ENCODE peak calls at places on chromosomes 5 and 9, in ten cellular contexts. H is epithelial cell of proximal tubule; W is cardiac fibroblast; U is CD8-positive, alpha-beta T cell; L is IMR-90; M is A549; D is lower leg skin; Q is Caco-2; F is GM23338; Y is fibroblast of mammary gland. R is an unnamed sample.

GRCh38 chr5:7398596-7399260 is 2.8 kb downstream of the ADCY2 start:
- DNase-seq in H (no peak), W (no peak), U (no peak), L (no peak), M (no peak), D (no peak), Q (no peak), F (no peak), Y (no peak), R (no peak)

GRCh38 chr5:67983251-67983941 is 232.2 kb upstream of the PIK3R1 start:
- DNase-seq in H (peak; percentile 13), W (peak; percentile 77), U (no peak), L (peak; percentile 72), M (no peak), D (no peak), Q (no peak), F (no peak), Y (peak; percentile 85), R (peak; percentile 56)

GRCh38 chr9:104810421-104811339 is 46.8 kb downstream of the NIPSNAP3B start:
- DNase-seq in H (peak; percentile 95), W (peak; percentile 61), U (no peak), L (peak; percentile 59), M (peak; percentile 8), D (no peak), Q (no peak), F (peak; percentile 22), Y (peak; percentile 55), R (peak; percentile 45)

GRCh38 chr9:89684912-89685636 is 80.3 kb downstream of the GADD45G start:
- DNase-seq in H (no peak), W (no peak), U (no peak), L (no peak), M (no peak), D (no peak), Q (no peak), F (no peak), Y (no peak), R (no peak)

GRCh38 chr9:115673599-115673998 is 480.0 kb upstream of the PAPPA start:
- DNase-seq in H (no peak), W (peak; percentile 85), U (no peak), L (peak; percentile 75), M (no peak), D (no peak), Q (no peak), F (no peak), Y (peak; percentile 86), R (no peak)

GRCh38 chr5:112491257-112491656 is 72.2 kb upstream of the EPB41L4A start:
- DNase-seq in H (no peak), W (peak; percentile 16), U (no peak), L (peak; percentile 1), M (peak; percentile 19), D (no peak), Q (no peak), F (peak; percentile 67), Y (peak; percentile 7), R (no peak)

GRCh38 chr9:123176230-123176629 is 92.2 kb downstream of the STRBP start:
- DNase-seq in H (peak; percentile 15), W (peak; percentile 3), U (no peak), L (peak; percentile 47), M (no peak), D (no peak), Q (no peak), F (no peak), Y (peak; percentile 7), R (no peak)

GRCh38 chr5:67115238-67115637 is 81.4 kb downstream of the CD180 start:
- DNase-seq in H (no peak), W (no peak), U (no peak), L (no peak), M (no peak), D (no peak), Q (no peak), F (no peak), Y (no peak), R (no peak)

GRCh38 chr5:103243665-103244064 is 14.9 kb upstream of the MACIR start:
- DNase-seq in H (no peak), W (peak; percentile 40), U (no peak), L (peak; percentile 67), M (no peak), D (no peak), Q (no peak), F (no peak), Y (no peak), R (no peak)

GRCh38 chr5:97840643-97841042 is 657.6 kb upstream of the RIOK2 start:
- DNase-seq in H (no peak), W (peak; percentile 64), U (no peak), L (peak; percentile 44), M (no peak), D (no peak), Q (no peak), F (no peak), Y (peak; percentile 26), R (no peak)

GRCh38 chr9:120369608-120370220 is 210.3 kb downstream of the CDK5RAP2 start:
- DNase-seq in H (no peak), W (no peak), U (no peak), L (peak; percentile 42), M (no peak), D (no peak), Q (no peak), F (no peak), Y (peak; percentile 81), R (no peak)

GRCh38 chr5:157576678-157577077 is 1.1 kb upstream of the ADAM19 start:
- DNase-seq in H (no peak), W (no peak), U (no peak), L (no peak), M (no peak), D (no peak), Q (no peak), F (no peak), Y (no peak), R (no peak)

DNA sequence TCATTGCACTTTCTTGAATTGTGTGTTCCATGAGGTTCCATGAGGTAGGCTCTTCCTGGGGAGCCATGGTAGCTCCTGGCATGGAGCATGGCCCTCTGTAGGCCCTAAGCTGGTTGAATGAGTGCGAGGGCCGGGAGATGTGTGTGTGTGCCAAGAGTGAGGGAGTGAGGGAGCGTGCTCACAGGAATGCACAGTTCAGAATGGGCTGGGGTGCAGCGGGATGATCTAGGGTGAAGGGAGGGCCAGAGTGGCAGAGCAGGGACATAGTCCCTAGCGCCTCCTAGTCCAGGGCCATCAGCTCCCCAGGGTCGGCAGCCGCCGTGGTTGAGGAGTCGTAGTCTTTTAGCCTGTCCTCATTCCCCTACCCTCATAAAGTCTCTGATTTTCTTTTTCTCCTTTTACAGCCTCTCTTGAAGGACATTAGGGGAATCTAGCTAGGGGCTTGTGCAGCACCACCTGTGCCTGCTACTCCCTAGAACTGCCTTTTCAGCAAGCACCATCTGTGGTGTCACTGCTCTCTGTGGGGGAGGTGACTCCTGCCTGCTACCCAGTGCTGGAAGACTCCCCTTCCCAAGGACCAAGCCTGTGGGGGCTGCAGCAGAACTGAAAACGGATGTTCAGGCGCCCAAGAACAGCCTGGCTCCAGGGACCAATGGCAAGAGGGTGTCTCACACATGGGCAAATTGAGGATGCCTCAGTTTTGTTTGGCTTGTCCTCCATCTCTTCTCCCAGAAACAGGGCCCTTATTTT is 65.3 kb upstream of the PPARGC1B start:
- DNase-seq in H (no peak), W (no peak), U (no peak), L (no peak), M (no peak), D (no peak), Q (no peak), F (no peak), Y (no peak), R (no peak)
- TF ChIP-seq CTCF in H (no peak), W (no peak), U (no peak), L (no peak), M (no peak), D (no peak), Q (no peak), F (no peak), Y (no peak), R (no peak)

DNA sequence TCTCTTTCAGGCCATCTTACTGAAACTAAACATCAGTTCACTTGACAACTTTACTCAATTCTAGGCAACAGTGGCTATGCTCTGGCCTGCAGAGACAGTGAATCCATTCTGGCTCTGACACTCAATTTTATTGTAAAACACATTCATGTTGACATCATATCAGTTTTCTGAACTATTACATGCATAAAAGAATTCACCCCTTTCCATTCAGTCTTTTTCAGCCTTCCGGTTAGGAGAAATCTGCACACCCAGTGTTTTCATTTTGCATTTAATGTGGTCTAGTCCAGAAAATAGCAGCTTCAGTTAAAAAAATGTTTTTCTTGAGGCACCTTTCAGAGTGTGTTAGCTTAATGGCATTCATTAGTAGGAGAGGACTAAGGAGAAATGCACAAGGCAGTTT is 95.0 kb downstream of the PBX3 start:
- DNase-seq in H (no peak), W (no peak), U (no peak), L (no peak), M (no peak), D (no peak), Q (no peak), F (no peak), Y (no peak), R (no peak)
- H3K4me3 ChIP-seq in H (no peak overlapping the region), W (no peak overlapping the region), U (no peak overlapping the region), L (no peak overlapping the region), M (no peak overlapping the region), D (no peak overlapping the region), Q (no peak overlapping the region), F (no peak overlapping the region), Y (no peak overlapping the region), R (no peak overlapping the region)

GRCh38 chr5:14871573-14872069 is at the start of gene ANKH:
- DNase-seq in H (no peak), W (peak; percentile 74), U (peak; percentile 80), L (peak; percentile 69), M (peak; percentile 45), D (peak; percentile 95), Q (peak; percentile 61), F (peak; percentile 85), Y (peak; percentile 64), R (peak; percentile 17)
- TF ChIP-seq CTCF in H (no peak), W (peak; percentile 6), U (no peak), L (peak; percentile 58), M (peak; percentile 81), D (no peak), Q (no peak), F (peak; percentile 51), Y (no peak), R (no peak)

DNA sequence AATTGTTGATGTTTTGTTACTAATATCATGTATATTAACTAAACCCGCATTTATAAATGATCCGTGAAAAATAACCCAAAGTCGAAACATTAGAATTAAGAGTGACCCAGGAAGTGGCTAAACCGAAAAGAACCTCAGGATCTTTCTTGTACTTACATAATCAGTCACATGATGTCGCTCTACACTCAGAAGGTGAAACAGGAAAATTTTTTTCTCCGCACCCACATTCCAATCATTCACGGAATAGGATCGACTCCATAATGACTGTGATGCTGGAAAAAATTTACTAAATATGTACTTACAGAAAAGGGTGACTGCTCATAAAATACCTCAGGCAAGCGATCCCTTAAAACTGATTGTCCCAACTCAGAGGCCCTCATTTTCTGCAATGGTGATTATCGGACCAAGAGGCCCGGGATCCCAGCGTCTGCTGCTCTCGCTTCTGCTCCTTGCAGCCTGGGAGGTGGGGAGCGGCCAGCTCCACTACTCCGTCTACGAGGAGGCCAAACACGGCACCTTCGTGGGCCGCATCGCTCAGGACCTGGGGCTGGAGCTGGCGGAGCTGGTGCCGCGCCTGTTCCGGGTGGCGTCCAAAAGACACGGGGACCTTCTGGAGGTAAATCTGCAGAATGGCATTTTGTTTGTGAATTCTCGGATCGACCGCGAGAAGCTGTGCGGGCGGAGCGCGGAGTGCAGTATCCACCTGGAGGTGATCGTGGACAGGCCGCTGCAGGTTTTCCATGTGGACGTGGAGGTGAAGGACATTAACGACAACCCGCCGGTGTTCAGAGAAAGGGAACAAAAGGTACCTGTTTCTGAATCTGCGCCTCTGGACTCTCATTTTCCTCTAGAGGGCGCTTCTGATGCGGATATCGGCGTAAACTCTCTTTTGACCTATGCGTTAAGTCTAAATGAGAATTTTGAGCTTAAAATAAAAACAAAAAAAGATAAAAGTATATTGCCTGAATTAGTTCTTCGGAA is at the start of gene PCDHA12:
- DNase-seq in H (no peak), W (peak; percentile 9), U (no peak), L (no peak), M (peak; percentile 67), D (no peak), Q (no peak), F (peak; percentile 90), Y (no peak), R (no peak)
- H3K4me3 ChIP-seq in H (peak within 1 kb of the TSS; percentile 45), W (no peak within 1 kb of the TSS), U (no peak within 1 kb of the TSS), L (no peak within 1 kb of the TSS), M (peak within 1 kb of the TSS; percentile 54), D (no peak within 1 kb of the TSS), Q (no peak within 1 kb of the TSS), F (peak within 1 kb of the TSS; percentile 66), Y (no peak within 1 kb of the TSS), R (peak within 1 kb of the TSS; percentile 37)

R was measured in retinal pigment epithelial cell.